ENCODE peak calls at places on chromosomes 2 and 18, in four cellular contexts. D is stimulated activated naive B cell treated with anti-CD40 and anti-IgM and Interleukin-4, amounts not matched to agents 10 μg/mL and 1 μg/mL and 100 μg/mL, for 72 hours; B is RPMI7951; I is upper lobe of right lung. O is an unnamed sample.

GRCh38 chr18:31679806-31680793 is 4.3 kb downstream of the B4GALT6 start:
- DNase-seq in D (no peak), B (peak; percentile 2), I (no peak), O (peak; percentile 43)

GRCh38 chr2:216651370-216651881 is 18.2 kb downstream of the IGFBP2 start:
- DNase-seq in D (no peak), B (no peak), I (no peak), O (peak; percentile 38)

GRCh38 chr2:179354739-179355537 is 90.3 kb upstream of the SESTD1 start:
- DNase-seq in D (no peak), B (no peak), I (no peak), O (no peak)

GRCh38 chr18:53991202-53991601 is 233.3 kb downstream of the MBD2 start:
- DNase-seq in D (no peak), B (peak; percentile 82), I (no peak), O (peak; percentile 33)

GRCh38 chr2:28274911-28275685 is 117.6 kb upstream of the FOSL2 start:
- DNase-seq in D (no peak), B (peak; percentile 99), I (no peak), O (peak; percentile 99)

GRCh38 chr18:75438891-75439290 is 11.4 kb upstream of the SMIM21 start:
- DNase-seq in D (no peak), B (peak; percentile 5), I (no peak), O (no peak)

GRCh38 chr2:151297882-151298281 is 8.4 kb upstream of the NMI start:
- DNase-seq in D (no peak), B (no peak), I (no peak), O (no peak)

GRCh38 chr2:182368446-182368845 is 58.4 kb downstream of the PDE1A start:
- DNase-seq in D (no peak), B (no peak), I (no peak), O (peak; percentile 71)

GRCh38 chr2:26016012-26016742 is 17.7 kb upstream of the RAB10 start:
- DNase-seq in D (no peak), B (no peak), I (peak; percentile 26), O (peak; percentile 69)

GRCh38 chr2:57429821-57430220 is 616.8 kb upstream of the VRK2 start:
- DNase-seq in D (no peak), B (no peak), I (no peak), O (no peak)

GRCh38 chr2:96156926-96157648 is 11.8 kb upstream of the DUSP2 start:
- DNase-seq in D (peak; percentile 86), B (no peak), I (peak; percentile 60), O (no peak)

GRCh38 chr2:134549104-134549503 is 169.7 kb downstream of the TMEM163 start:
- DNase-seq in D (no peak), B (peak; percentile 72), I (no peak), O (peak; percentile 13)

GRCh38 chr18:70288851-70289328 is at the start of gene SOCS6:
- DNase-seq in D (peak; percentile 49), B (peak; percentile 74), I (peak; percentile 89), O (peak; percentile 65)

GRCh38 chr2:15623898-15624541 is 32.4 kb downstream of the DDX1 start:
- DNase-seq in D (no peak), B (no peak), I (no peak), O (no peak)

GRCh38 chr2:215505044-215505786 is 69.3 kb upstream of the FN1 start:
- DNase-seq in D (no peak), B (no peak), I (no peak), O (peak; percentile 41)

GRCh38 chr2:41283079-41283765 is 764.6 kb upstream of the PKDCC start:
- DNase-seq in D (no peak), B (no peak), I (no peak), O (peak; percentile 38)

GRCh38 chr2:192124576-192124975 is 70.2 kb downstream of the TMEFF2 start:
- DNase-seq in D (no peak), B (peak; percentile 42), I (no peak), O (no peak)

GRCh38 chr2:10768063-10768507 is 44.5 kb downstream of the PDIA6 start:
- DNase-seq in D (no peak), B (no peak), I (no peak), O (no peak)

GRCh38 chr2:48531141-48531648 is 1.2 kb downstream of the STON1 start:
- DNase-seq in D (no peak), B (peak; percentile 96), I (no peak), O (peak; percentile 99)

GRCh38 chr2:241410739-241411176 is 54.7 kb downstream of the FARP2 start:
- DNase-seq in D (no peak), B (peak; percentile 96), I (no peak), O (peak; percentile 3)

GRCh38 chr18:50747849-50748242 is 72.0 kb downstream of the MRO start:
- DNase-seq in D (no peak), B (no peak), I (no peak), O (no peak)

GRCh38 chr18:29501952-29502351 is 1325.0 kb upstream of the CDH2 start:
- DNase-seq in D (no peak), B (peak; percentile 50), I (no peak), O (peak; percentile 58)

GRCh38 chr2:241837197-241837596 is 21.5 kb downstream of the PDCD1 start:
- DNase-seq in D (no peak), B (no peak), I (no peak), O (no peak)

GRCh38 chr18:5311273-5312009 is 15.9 kb upstream of the ZBTB14 start:
- DNase-seq in D (no peak), B (no peak), I (no peak), O (no peak)